ENCODE peak calls at places on chromosomes 16 and 17, in five cellular contexts. N, G, C, E and Q are unnamed samples.

GRCh38 chr17:32504166-32504990 is 17.6 kb downstream of the CDK5R1 start:
- DNase-seq in G (no peak), N (no peak), C (no peak), E (peak; percentile 61), Q (no peak)

GRCh38 chr16:64882385-64882784 is 239.5 kb downstream of the CDH11 start:
- DNase-seq in G (no peak), N (no peak), E (no peak), C (no peak), Q (no peak)

GRCh38 chr17:77736207-77736600 is 222.3 kb upstream of the TNRC6C start:
- DNase-seq in N (no peak), E (no peak), C (no peak), G (no peak), Q (peak; percentile 57)

GRCh38 chr16:56513972-56514371 is 5.9 kb downstream of the BBS2 start:
- DNase-seq in G (peak; percentile 48), N (no peak), E (peak; percentile 69), C (peak; percentile 79), Q (peak; percentile 14)

GRCh38 chr17:61303334-61304096 is 96.1 kb upstream of the TBX2 start:
- DNase-seq in C (no peak), E (no peak), G (no peak), N (no peak), Q (no peak)

GRCh38 chr17:16080366-16080765 is 80.7 kb downstream of the TTC19 start:
- DNase-seq in G (no peak), E (no peak), C (peak; percentile 31), N (no peak), Q (no peak)

GRCh38 chr16:84514874-84515835 is 10.7 kb upstream of the MEAK7 start:
- DNase-seq in E (no peak), G (no peak), C (no peak), N (no peak), Q (peak; percentile 84)

GRCh38 chr16:55678061-55678935 is 22.5 kb downstream of the SLC6A2 start:
- DNase-seq in E (no peak), G (peak; percentile 77), C (no peak), N (no peak), Q (no peak)

GRCh38 chr17:11852911-11853310 is 144.4 kb downstream of the ZNF18 start:
- DNase-seq in E (no peak), G (no peak), N (no peak), C (no peak), Q (no peak)

GRCh38 chr17:72075995-72076677 is 44.7 kb upstream of the SOX9 start:
- DNase-seq in G (no peak), N (no peak), C (no peak), E (no peak), Q (no peak)

GRCh38 chr17:73429440-73430164 is 117.8 kb upstream of the CDC42EP4 start:
- DNase-seq in N (peak; percentile 90), C (peak; percentile 71), G (peak; percentile 79), E (peak; percentile 63), Q (peak; percentile 63)

GRCh38 chr16:84482951-84483881 is 21.2 kb downstream of the MEAK7 start:
- DNase-seq in E (no peak), N (no peak), C (no peak), G (no peak), Q (no peak)

GRCh38 chr17:3658784-3659449 is 9.5 kb downstream of the TAX1BP3 start:
- DNase-seq in E (no peak), C (no peak), N (no peak), G (no peak), Q (no peak)

GRCh38 chr17:48051706-48052486 is 3.7 kb downstream of the NFE2L1 start:
- DNase-seq in C (peak; percentile 99), G (peak; percentile 13), E (peak; percentile 66), N (no peak), Q (no peak)

GRCh38 chr16:4263504-4264436 is 9.1 kb downstream of the TFAP4 start:
- DNase-seq in E (no peak), C (peak; percentile 94), G (no peak), N (no peak), Q (no peak)

GRCh38 chr16:58652741-58653140 is 23.1 kb upstream of the CNOT1 start:
- DNase-seq in G (no peak), N (no peak), C (peak; percentile 32), E (peak; percentile 59), Q (no peak)

GRCh38 chr16:922051-922450 is 48.7 kb downstream of the LMF1 start:
- DNase-seq in E (no peak), N (no peak), G (no peak), C (no peak), Q (no peak)

GRCh38 chr16:9042943-9043680 is 48.3 kb upstream of the HAPSTR1 start:
- DNase-seq in G (no peak), E (peak; percentile 75), N (no peak), C (peak; percentile 59), Q (no peak)

GRCh38 chr16:1183235-1183907 is 30.5 kb downstream of the CACNA1H start:
- DNase-seq in G (no peak), N (no peak), C (peak; percentile 33), E (peak; percentile 77), Q (peak; percentile 59)

GRCh38 chr16:78005881-78006280 is 16.5 kb upstream of the CLEC3A start:
- DNase-seq in E (peak; percentile 16), C (no peak), N (no peak), G (no peak), Q (no peak)

GRCh38 chr16:27402964-27403600 is 1.1 kb downstream of the IL21R start:
- DNase-seq in G (no peak), C (no peak), N (no peak), E (no peak), Q (no peak)

GRCh38 chr16:85774811-85775210 is 23.9 kb upstream of the C16orf74 start:
- DNase-seq in G (no peak), N (no peak), E (no peak), C (no peak), Q (no peak)

GRCh38 chr16:85554114-85554790 is 58.9 kb upstream of the GSE1 start:
- DNase-seq in N (peak; percentile 60), E (peak; percentile 94), G (peak; percentile 45), C (peak; percentile 89), Q (peak; percentile 67)

GRCh38 chr17:1164935-1165556 is 14.7 kb downstream of the ABR start:
- DNase-seq in C (no peak), G (no peak), E (no peak), N (no peak), Q (no peak)

GRCh38 chr17:29591737-29592624 is 951 bp upstream of the ANKRD13B start:
- DNase-seq in G (peak; percentile 91), N (peak; percentile 72), E (peak; percentile 81), C (no peak), Q (peak; percentile 87)

GRCh38 chr17:48715496-48716399 is 6.6 kb downstream of the PRAC1 start:
- DNase-seq in N (no peak), C (no peak), E (no peak), G (no peak), Q (peak; percentile 76)

GRCh38 chr17:47192549-47192948 is 3.5 kb upstream of the CDC27 start:
- DNase-seq in C (no peak), E (peak; percentile 44), N (no peak), G (no peak), Q (peak; percentile 82)

GRCh38 chr17:80476877-80477646 is 655 bp upstream of the NPTX1 start:
- DNase-seq in E (no peak), G (no peak), C (no peak), N (no peak), Q (peak; percentile 50)

GRCh38 chr16:60413969-60414368 is 1622.3 kb downstream of the CDH8 start:
- DNase-seq in C (no peak), N (no peak), G (no peak), E (no peak), Q (no peak)

GRCh38 chr16:67943619-67944503 is at the start of gene LCAT:
- DNase-seq in N (no peak), E (peak; percentile 8), C (peak; percentile 66), G (peak; percentile 70), Q (no peak)

GRCh38 chr17:21280081-21280518 is 4.4 kb upstream of the MAP2K3 start:
- DNase-seq in G (peak; percentile 83), N (peak; percentile 83), E (peak; percentile 74), C (peak; percentile 79), Q (peak; percentile 32)

GRCh38 chr16:10965440-10966039 is 21.2 kb downstream of the CLEC16A start:
- DNase-seq in E (no peak), G (no peak), C (no peak), N (no peak), Q (no peak)

GRCh38 chr17:8869416-8869815 is 1.9 kb upstream of the PIK3R6 start:
- DNase-seq in N (no peak), C (no peak), G (no peak), E (no peak), Q (no peak)